ENCODE peak calls at places on chromosomes 11 and 22, in seven cellular contexts. W, Q, E, U, L, J and K are unnamed samples.

GRCh38 chr11:59532620-59533019 is 21.3 kb downstream of the OR4D9 start:
- DNase-seq in W (no peak), Q (no peak), E (no peak), U (no peak), L (no peak), J (no peak), K (no peak)

GRCh38 chr22:46848227-46848626 is 85.8 kb downstream of the TBC1D22A start:
- DNase-seq in W (no peak), Q (no peak), E (no peak), U (no peak), L (no peak), J (no peak), K (no peak)

GRCh38 chr11:12402027-12402426 is 24.7 kb downstream of the PARVA start:
- DNase-seq in W (no peak), Q (no peak), E (no peak), U (no peak), L (no peak), J (no peak), K (no peak)

GRCh38 chr22:19376247-19376646 is 55.3 kb downstream of the HIRA start:
- DNase-seq in W (no peak), Q (no peak), E (no peak), U (no peak), L (no peak), J (no peak), K (no peak)

GRCh38 chr11:64060861-64061444 is 25.2 kb downstream of the FLRT1 start:
- DNase-seq in W (peak), Q (peak), E (no peak), U (no peak), L (no peak), J (peak), K (peak)

GRCh38 chr11:76614471-76615183 is 55.9 kb downstream of the LRRC32 start:
- DNase-seq in W (no peak), Q (no peak), E (no peak), U (no peak), L (no peak), J (no peak), K (peak)

GRCh38 chr11:95453616-95454118 is 222.7 kb upstream of the SESN3 start:
- DNase-seq in W (no peak), Q (no peak), E (no peak), U (no peak), L (no peak), J (no peak), K (peak)

GRCh38 chr11:61152816-61153592 is 8.2 kb downstream of the VPS37C start:
- DNase-seq in W (peak), Q (no peak), E (peak), U (no peak), L (no peak), J (no peak), K (peak)

GRCh38 chr22:46072030-46072881 is 78.1 kb upstream of the PPARA start:
- DNase-seq in W (no peak), Q (no peak), E (no peak), U (no peak), L (peak), J (peak), K (peak)